ENCODE peak calls at places on chromosomes 16 and 17, in eight cellular contexts. K is lung, W is IMR-90, Y is K562, I is A673, L is cardiac muscle cell, C is heart right ventricle, E is tibial artery. M is an unnamed sample.

GRCh38 chr16:17160285-17160854 is 310.4 kb downstream of the XYLT1 start:
- DNase-seq in Y (peak; percentile 3), C (no peak), L (no peak), E (no peak), K (no peak), I (no peak), W (peak; percentile 45), M (no peak)

GRCh38 chr17:29613856-29614255 is 8.9 kb downstream of the CORO6 start:
- DNase-seq in K (no peak), W (no peak), I (no peak), C (no peak), L (no peak), E (no peak), Y (no peak), M (no peak)

GRCh38 chr16:81940781-81941560 is 70.3 kb downstream of the SDR42E1 start:
- DNase-seq in K (no peak), W (peak; percentile 64), I (peak; percentile 67), Y (peak; percentile 43), L (peak; percentile 23), C (no peak), E (no peak), M (no peak)

GRCh38 chr16:23835390-23836077 is at the start of gene PRKCB:
- DNase-seq in I (peak; percentile 92), Y (peak; percentile 91), L (peak; percentile 92), K (peak; percentile 74), E (peak; percentile 74), W (peak; percentile 14), C (peak; percentile 48), M (peak; percentile 80)

GRCh38 chr17:31726980-31727427 is 132.0 kb downstream of the COPRS start:
- DNase-seq in W (peak; percentile 81), I (no peak), L (no peak), E (no peak), Y (no peak), C (no peak), K (no peak), M (no peak)

GRCh38 chr17:62804822-62805221 is 3.3 kb downstream of the MARCHF10 start:
- DNase-seq in C (no peak), E (no peak), K (no peak), L (no peak), Y (no peak), W (peak; percentile 75), I (no peak), M (no peak)

GRCh38 chr17:57245786-57246185 is 10.5 kb upstream of the MSI2 start:
- DNase-seq in W (no peak), K (no peak), Y (no peak), C (no peak), I (no peak), E (no peak), L (no peak), M (no peak)

GRCh38 chr17:9932481-9932880 is 27.4 kb upstream of the RCVRN start:
- DNase-seq in E (no peak), L (no peak), Y (no peak), K (no peak), C (no peak), W (peak; percentile 57), I (no peak), M (no peak)

GRCh38 chr16:87318158-87318644 is 1.0 kb upstream of the C16orf95 start:
- DNase-seq in K (peak; percentile 44), E (no peak), L (no peak), Y (peak; percentile 34), I (no peak), W (peak; percentile 16), C (no peak), M (no peak)

GRCh38 chr16:57988929-57989328 is 11.5 kb downstream of the ZNF319 start:
- DNase-seq in E (no peak), L (no peak), W (no peak), Y (no peak), K (no peak), I (no peak), C (peak; percentile 57), M (no peak)

GRCh38 chr16:24075302-24075701 is 180.8 kb upstream of the CACNG3 start:
- DNase-seq in I (no peak), Y (peak; percentile 15), E (no peak), K (no peak), W (no peak), L (no peak), C (no peak), M (no peak)

GRCh38 chr17:81823800-81824550 is 9.1 kb downstream of the MCRIP1 start:
- DNase-seq in W (no peak), Y (no peak), I (no peak), K (no peak), E (no peak), L (no peak), C (no peak), M (no peak)

GRCh38 chr17:68319420-68320162 is 28.3 kb downstream of the ARSG start:
- DNase-seq in W (no peak), Y (no peak), C (no peak), E (no peak), K (no peak), L (no peak), I (no peak), M (no peak)
- H3K4me3 ChIP-seq in W (no peak overlapping the region), Y (no peak overlapping the region), C (no peak overlapping the region), E (no peak overlapping the region), K (no peak overlapping the region), L (no peak overlapping the region), I (no peak overlapping the region), M (no peak overlapping the region)

GRCh38 chr17:34579017-34579946 is at the start of gene TMEM132E:
- DNase-seq in E (peak; percentile 30), I (no peak), Y (no peak), K (peak; percentile 43), L (peak; percentile 74), C (peak; percentile 29), W (peak; percentile 2), M (peak; percentile 25)
- H3K27me3 ChIP-seq in E (peaks cover 90% of the 10 kb centered on the region), I (peaks cover 67% of the 10 kb centered on the region), Y (peaks cover 37% of the 10 kb centered on the region), K (peaks cover 9% of the 10 kb centered on the region), L (peaks cover 100% of the 10 kb centered on the region), C (peaks cover 99% of the 10 kb centered on the region), W (peaks cover 80% of the 10 kb centered on the region), M (peaks cover 57% of the 10 kb centered on the region)

DNA sequence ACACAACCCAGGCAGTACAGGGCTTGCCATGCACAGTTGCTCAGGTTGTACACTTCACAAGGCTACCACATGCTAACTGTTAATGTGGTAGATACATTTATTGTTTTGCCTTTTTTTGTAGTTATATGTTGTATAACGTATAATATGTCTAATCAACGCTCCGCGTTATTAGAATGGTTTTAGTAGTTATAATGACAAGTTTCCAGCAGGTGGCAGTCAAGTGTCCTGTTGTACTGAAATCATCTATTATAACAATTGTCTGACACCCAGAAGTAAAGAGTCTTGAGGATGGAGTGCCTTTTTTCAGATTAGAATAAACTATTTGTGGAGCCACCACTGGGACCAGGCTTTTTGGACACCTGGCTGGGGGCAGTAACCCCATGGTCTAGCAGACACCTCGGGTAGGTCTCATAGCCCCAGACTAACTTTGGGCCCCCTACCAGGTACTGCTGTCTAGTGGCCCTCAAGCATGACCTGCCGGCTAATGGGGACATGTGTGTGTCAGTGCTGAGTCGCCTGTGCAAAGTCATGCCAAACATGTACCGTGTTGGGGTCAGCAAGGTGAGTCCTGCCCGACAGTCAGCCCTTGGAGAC is 32.8 kb downstream of the MYO15A start:
- DNase-seq in L (peak; percentile 75), I (peak; percentile 72), W (peak; percentile 55), C (peak; percentile 46), E (no peak), K (no peak), Y (peak; percentile 63), M (peak; percentile 55)
- TF ChIP-seq CTCF in L (peak; percentile 48), I (peak; percentile 72), W (peak; percentile 66), C (peak; percentile 71), E (peak; percentile 66), K (peak; percentile 45), Y (peak; percentile 52), M (peak; percentile 61)

DNA sequence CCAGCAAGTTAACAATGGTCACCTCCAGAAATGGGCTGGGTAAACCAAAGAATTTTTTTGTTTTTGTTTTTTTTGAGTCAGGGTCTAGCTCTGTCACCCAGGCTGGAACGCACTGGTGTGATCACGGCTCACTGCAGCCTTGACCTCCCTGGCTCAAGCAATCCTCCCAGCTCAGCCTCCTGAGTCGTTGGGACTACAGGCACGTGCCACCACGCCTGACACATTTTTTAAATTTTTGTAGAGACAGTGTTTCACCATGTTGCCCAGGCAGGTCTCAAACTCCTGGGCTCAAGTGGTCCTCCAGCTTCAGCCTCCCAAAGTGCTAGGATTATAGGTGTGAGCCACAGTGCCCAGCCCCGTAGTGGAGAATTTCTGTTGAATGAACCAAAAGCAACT is 1.7 kb downstream of the SPSB3 start:
- DNase-seq in Y (no peak), L (no peak), K (no peak), E (no peak), C (no peak), I (no peak), W (no peak), M (no peak)
- H3K4me3 ChIP-seq in Y (no peak overlapping the region), L (no peak overlapping the region), K (no peak overlapping the region), E (no peak overlapping the region), C (no peak overlapping the region), I (no peak overlapping the region), W (no peak overlapping the region), M (no peak overlapping the region)

GRCh38 chr16:8585942-8586341 is 4.4 kb downstream of the TMEM114 start:
- DNase-seq in K (no peak), W (no peak), Y (no peak), E (no peak), C (no peak), L (no peak), I (peak; percentile 30), M (no peak)
- H3K27me3 ChIP-seq in K (no peaks in the 10 kb centered on the region), W (peaks cover 32% of the 10 kb centered on the region), Y (peaks cover 26% of the 10 kb centered on the region), E (peaks cover 36% of the 10 kb centered on the region), C (peaks cover 44% of the 10 kb centered on the region), L (peaks cover 62% of the 10 kb centered on the region), I (no peaks in the 10 kb centered on the region), M (peaks cover 22% of the 10 kb centered on the region)

GRCh38 chr17:59746849-59747445 is 39.5 kb downstream of the VMP1 start:
- DNase-seq in L (peak; percentile 49), C (no peak), W (peak; percentile 71), E (no peak), I (peak; percentile 63), Y (peak; percentile 56), K (no peak), M (no peak)
- TF ChIP-seq CTCF in L (peak; percentile 64), C (peak; percentile 58), W (peak; percentile 79), E (peak; percentile 72), I (peak; percentile 78), Y (peak; percentile 55), K (peak; percentile 44), M (peak; percentile 56)